ENCODE peak calls at places on chromosome 12, in ten cellular contexts. P is transverse colon, O is sigmoid colon, I is endothelial cell of umbilical vein, M is stomach, Q is upper lobe of left lung, V is prostate gland, H is K562, N is HCT116, C is HepG2. J is an unnamed sample.

GRCh38 chr12:66154776-66155175 is 15.0 kb downstream of the TMBIM4 start:
- DNase-seq in P (no peak), O (no peak), I (no peak), M (no peak), Q (no peak), V (no peak), H (no peak), N (no peak), C (no peak), J (no peak)

GRCh38 chr12:53241623-53242412 is 9.8 kb upstream of the RARG start:
- DNase-seq in P (no peak), O (no peak), I (no peak), M (no peak), Q (no peak), V (no peak), H (no peak), N (no peak), C (no peak), J (no peak)

GRCh38 chr12:8577879-8578278 is 34.8 kb downstream of the AICDA start:
- DNase-seq in P (no peak), O (no peak), I (no peak), M (no peak), Q (no peak), V (no peak), H (no peak), N (no peak), C (no peak), J (no peak)

GRCh38 chr12:120849765-120850164 is 54.4 kb downstream of the SPPL3 start:
- DNase-seq in P (no peak), O (no peak), I (peak; percentile 90), M (no peak), Q (peak; percentile 54), V (peak; percentile 21), H (no peak), N (no peak), C (peak; percentile 9), J (no peak)

GRCh38 chr12:124369901-124370378 is 75.0 kb downstream of the RFLNA start:
- DNase-seq in P (no peak), O (no peak), I (no peak), M (no peak), Q (no peak), V (no peak), H (no peak), N (no peak), C (no peak), J (no peak)

GRCh38 chr12:109739747-109740693 is 26.4 kb downstream of the FAM222A start:
- DNase-seq in P (no peak), O (peak; percentile 29), I (no peak), M (peak; percentile 40), Q (peak; percentile 11), V (no peak), H (peak; percentile 54), N (no peak), C (no peak), J (peak; percentile 74)

GRCh38 chr12:66971816-66972215 is 292.9 kb upstream of the GRIP1 start:
- DNase-seq in P (no peak), O (no peak), I (no peak), M (no peak), Q (no peak), V (no peak), H (no peak), N (no peak), C (no peak), J (no peak)

GRCh38 chr12:94198872-94199271 is 50.5 kb downstream of the PLXNC1 start:
- DNase-seq in P (no peak), O (no peak), I (no peak), M (no peak), Q (no peak), V (no peak), H (no peak), N (no peak), C (no peak), J (no peak)

GRCh38 chr12:1634590-1635191 is 5.7 kb downstream of the WNT5B start:
- DNase-seq in P (peak; percentile 81), O (peak; percentile 92), I (peak; percentile 65), M (peak; percentile 86), Q (peak; percentile 78), V (peak; percentile 67), H (peak; percentile 62), N (peak; percentile 63), C (peak; percentile 27), J (peak; percentile 91)

GRCh38 chr12:107891967-107892366 is 117.5 kb downstream of the ASCL4 start:
- DNase-seq in P (no peak), O (no peak), I (peak; percentile 14), M (no peak), Q (no peak), V (no peak), H (peak; percentile 35), N (no peak), C (no peak), J (no peak)

GRCh38 chr12:115984607-115985006 is 292.9 kb downstream of the MED13L start:
- DNase-seq in P (no peak), O (no peak), I (no peak), M (no peak), Q (no peak), V (no peak), H (no peak), N (no peak), C (no peak), J (no peak)

GRCh38 chr12:47905313-47905730 is 528 bp upstream of the VDR start:
- DNase-seq in P (peak; percentile 84), O (peak; percentile 69), I (no peak), M (peak; percentile 69), Q (peak; percentile 82), V (peak; percentile 53), H (no peak), N (no peak), C (no peak), J (peak; percentile 91)

GRCh38 chr12:47902131-47902639 is 2.6 kb downstream of the VDR start:
- DNase-seq in P (no peak), O (peak; percentile 39), I (no peak), M (no peak), Q (no peak), V (no peak), H (no peak), N (no peak), C (no peak), J (no peak)

GRCh38 chr12:47903151-47903611 is 1.6 kb downstream of the VDR start:
- DNase-seq in P (peak; percentile 76), O (peak; percentile 63), I (no peak), M (peak; percentile 53), Q (peak; percentile 75), V (peak; percentile 13), H (peak; percentile 16), N (no peak), C (no peak), J (no peak)

GRCh38 chr12:47903927-47904646 is 707 bp downstream of the VDR start:
- DNase-seq in P (peak; percentile 73), O (peak; percentile 79), I (peak; percentile 63), M (peak; percentile 66), Q (peak; percentile 90), V (peak; percentile 13), H (peak; percentile 44), N (peak; percentile 29), C (no peak), J (peak; percentile 89)

DNA sequence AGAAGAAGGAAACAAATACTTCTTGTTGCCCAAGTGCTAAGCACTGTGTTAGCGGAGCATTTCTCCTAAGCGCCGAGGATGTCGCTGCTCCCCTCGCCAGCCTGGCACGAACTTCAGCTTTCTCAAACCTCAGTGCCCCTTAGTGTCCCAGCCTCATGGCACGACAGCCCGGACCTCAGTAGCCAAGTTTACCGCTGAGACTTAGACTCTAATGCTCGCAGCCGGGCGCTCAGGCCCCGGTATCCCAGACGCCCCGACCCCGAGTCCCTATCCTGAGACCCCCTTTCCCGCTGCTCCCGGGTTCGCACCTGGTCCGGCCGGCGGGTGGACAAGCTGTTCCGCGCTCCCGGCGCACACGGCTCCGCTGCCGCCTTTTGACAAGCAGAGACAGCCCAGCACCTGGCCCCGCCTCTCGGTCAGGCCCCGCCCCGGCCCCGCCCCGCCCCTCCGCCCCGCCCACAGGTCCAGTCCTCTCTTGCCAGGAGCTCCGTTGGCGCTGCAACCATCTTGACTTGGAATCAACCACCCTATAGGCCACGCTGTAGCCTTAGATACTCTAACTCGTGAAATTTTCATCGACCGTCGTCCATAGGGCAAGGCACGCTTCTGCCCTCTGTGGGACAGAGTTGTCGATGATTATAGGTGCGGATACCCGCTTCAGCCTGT is at the start of gene VDR:
- DNase-seq in P (peak; percentile 88), O (peak; percentile 85), I (peak; percentile 61), M (peak; percentile 83), Q (peak; percentile 91), V (peak; percentile 81), H (peak; percentile 91), N (peak; percentile 87), C (peak; percentile 28), J (peak; percentile 94)
- TF ChIP-seq POLR2A in P (peak; percentile 93), O (no peak), I (no peak), M (no peak), Q (no peak), V (peak; percentile 80), H (no peak), N (peak; percentile 56), C (no peak), J (no peak)

GRCh38 chr12:7108928-7109920 is at the start of gene C1RL:
- DNase-seq in P (peak; percentile 93), O (peak; percentile 97), I (peak; percentile 74), M (peak; percentile 94), Q (peak; percentile 93), V (peak; percentile 82), H (peak; percentile 66), N (peak; percentile 50), C (peak; percentile 89), J (peak; percentile 96)
- TF ChIP-seq POLR2AphosphoS5 in P (peak; percentile 86), O (peak; percentile 68), I (peak; percentile 20), M (peak; percentile 71), Q (peak; percentile 96), V (peak; percentile 87), H (peak; percentile 24), N (peak; percentile 77), C (peak; percentile 68), J (peak; percentile 69)

GRCh38 chr12:111445311-111446043 is 39.8 kb downstream of the SH2B3 start:
- DNase-seq in P (no peak), O (peak; percentile 63), I (no peak), M (peak; percentile 24), Q (no peak), V (no peak), H (no peak), N (no peak), C (no peak), J (no peak)
- H3K36me3 ChIP-seq in P (peaks cover 8% of the 10 kb centered on the region), O (peaks cover 45% of the 10 kb centered on the region), I (peaks cover 21% of the 10 kb centered on the region), M (peaks cover 37% of the 10 kb centered on the region), Q (peaks cover 37% of the 10 kb centered on the region), V (peaks cover 4% of the 10 kb centered on the region), H (peaks cover 99% of the 10 kb centered on the region), N (peaks cover 30% of the 10 kb centered on the region), C (peaks cover 85% of the 10 kb centered on the region), J (peaks cover 45% of the 10 kb centered on the region)

DNA sequence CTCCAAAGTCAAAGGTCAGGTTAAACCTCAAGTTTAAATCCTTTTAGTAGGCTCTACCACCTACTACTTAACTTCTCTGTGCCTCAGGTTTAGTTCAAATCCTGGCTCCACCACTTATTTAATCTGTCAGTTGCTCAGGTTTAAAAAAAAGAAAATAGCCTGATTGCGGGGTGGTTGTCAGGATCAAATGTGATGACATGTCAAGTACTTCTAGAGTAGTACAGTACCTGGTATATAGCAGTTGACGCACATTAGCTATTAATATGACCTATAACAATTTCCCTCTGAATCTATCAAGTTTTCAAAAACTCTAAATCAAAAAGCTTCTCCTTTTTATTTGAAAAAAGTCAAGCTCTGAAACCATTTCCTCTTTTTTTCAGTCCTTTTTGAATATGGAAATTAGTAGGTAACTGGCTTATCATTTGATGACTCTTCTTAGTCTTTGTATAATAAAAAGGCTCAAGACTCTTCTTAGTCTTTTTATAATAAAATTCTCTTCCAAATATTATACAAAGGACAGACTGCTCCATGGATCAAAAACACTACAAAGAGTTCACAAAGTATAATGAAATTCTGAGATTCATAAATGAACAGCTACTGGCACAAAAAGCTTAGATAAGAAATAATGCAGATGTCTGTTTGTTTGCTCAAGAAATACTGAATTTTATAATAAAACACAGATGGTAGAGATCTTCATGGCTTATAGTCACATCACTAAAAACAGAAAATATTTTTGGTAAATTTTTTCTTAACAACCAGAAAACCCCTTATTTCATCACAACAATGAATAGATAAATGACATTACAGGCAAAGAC is 5.0 kb downstream of the OSBPL8 start:
- DNase-seq in P (no peak), O (no peak), I (no peak), M (no peak), Q (no peak), V (no peak), H (no peak), N (no peak), C (no peak), J (no peak)
- TF ChIP-seq POLR2A in P (no peak), O (no peak), I (no peak), M (no peak), Q (no peak), V (no peak), H (no peak), N (no peak), C (no peak), J (no peak)

J was measured in spleen.